ENCODE peak calls at places on chromosomes 5 and 9, in nine cellular contexts. B is iris pigment epithelial cell; W is activated naive CD4-positive, alpha-beta T cell; U is IMR-90; D is ACHN; F is WTC11; X is EH; M is stimulated activated CD4-positive, alpha-beta T cell treated with anti-CD3 and anti-CD28 coated beads, Interleukin-15, amount 100 ng/mL, for 24 hours; S is Calu3. O is an unnamed sample.

GRCh38 chr5:54306893-54307292 is 3.5 kb downstream of the ARL15 start:
- DNase-seq in B (no peak), W (no peak), U (no peak), D (no peak), F (no peak), X (no peak), M (no peak), S (no peak), O (no peak)

GRCh38 chr9:90053027-90053426 is 448.2 kb downstream of the GADD45G start:
- DNase-seq in B (no peak), W (no peak), U (no peak), D (no peak), F (peak; percentile 71), X (no peak), M (peak; percentile 53), S (no peak), O (no peak)

GRCh38 chr9:100111235-100111634 is 12.2 kb downstream of the INVS start:
- DNase-seq in B (peak; percentile 98), W (no peak), U (peak; percentile 98), D (peak; percentile 89), F (no peak), X (peak; percentile 99), M (no peak), S (no peak), O (peak; percentile 79)

GRCh38 chr5:157431544-157432200 is 28.3 kb upstream of the NIPAL4 start:
- DNase-seq in B (peak; percentile 71), W (no peak), U (peak; percentile 69), D (peak; percentile 63), F (no peak), X (peak; percentile 82), M (peak; percentile 27), S (peak; percentile 52), O (peak; percentile 82)

GRCh38 chr9:130444565-130445221 is at the start of gene ASS1:
- DNase-seq in B (no peak), W (no peak), U (no peak), D (peak; percentile 13), F (peak; percentile 82), X (peak; percentile 58), M (peak; percentile 76), S (peak; percentile 83), O (peak; percentile 24)

GRCh38 chr5:151186538-151186937 is 29.0 kb upstream of the ANXA6 start:
- DNase-seq in B (no peak), W (no peak), U (no peak), D (no peak), F (no peak), X (no peak), M (no peak), S (no peak), O (no peak)

GRCh38 chr9:77433675-77434445 is 214.3 kb downstream of the GNA14 start:
- DNase-seq in B (peak; percentile 78), W (peak; percentile 3), U (peak; percentile 74), D (peak; percentile 53), F (peak; percentile 66), X (peak; percentile 70), M (peak; percentile 61), S (peak; percentile 43), O (peak; percentile 73)

GRCh38 chr5:178526796-178527457 is 63.3 kb downstream of the COL23A1 start:
- DNase-seq in B (no peak), W (no peak), U (no peak), D (no peak), F (no peak), X (no peak), M (no peak), S (no peak), O (no peak)

GRCh38 chr5:39459091-39459490 is 34.3 kb upstream of the DAB2 start:
- DNase-seq in B (peak; percentile 53), W (no peak), U (peak; percentile 83), D (no peak), F (no peak), X (peak; percentile 83), M (no peak), S (no peak), O (no peak)

GRCh38 chr9:3809724-3810123 is 283.9 kb upstream of the RFX3 start:
- DNase-seq in B (no peak), W (no peak), U (peak; percentile 18), D (peak; percentile 93), F (no peak), X (peak; percentile 51), M (no peak), S (peak; percentile 20), O (no peak)

GRCh38 chr5:138520971-138521370 is 22.1 kb downstream of the ETF1 start:
- DNase-seq in B (no peak), W (no peak), U (no peak), D (no peak), F (no peak), X (no peak), M (no peak), S (no peak), O (no peak)

GRCh38 chr9:125103770-125104169 is 39.6 kb downstream of the SCAI start:
- DNase-seq in B (no peak), W (no peak), U (no peak), D (no peak), F (no peak), X (peak; percentile 23), M (no peak), S (no peak), O (no peak)

GRCh38 chr9:16112116-16112515 is 559.3 kb downstream of the CCDC171 start:
- DNase-seq in B (no peak), W (no peak), U (no peak), D (no peak), F (no peak), X (peak; percentile 25), M (no peak), S (no peak), O (no peak)

GRCh38 chr5:66306844-66307315 is 162.8 kb downstream of the SREK1 start:
- DNase-seq in B (no peak), W (no peak), U (no peak), D (no peak), F (no peak), X (no peak), M (no peak), S (no peak), O (no peak)

GRCh38 chr9:16871358-16872151 is 1.1 kb upstream of the BNC2 start:
- DNase-seq in B (peak; percentile 95), W (no peak), U (peak; percentile 88), D (peak; percentile 54), F (peak; percentile 63), X (peak; percentile 89), M (peak; percentile 9), S (peak; percentile 12), O (peak; percentile 34)

GRCh38 chr5:127934791-127935256 is 148.7 kb upstream of the SLC12A2 start:
- DNase-seq in B (peak; percentile 74), W (no peak), U (peak; percentile 63), D (peak; percentile 72), F (no peak), X (peak; percentile 63), M (no peak), S (peak; percentile 87), O (no peak)

GRCh38 chr5:27266184-27266583 is 227.8 kb upstream of the CDH9 start:
- DNase-seq in B (no peak), W (no peak), U (no peak), D (no peak), F (no peak), X (no peak), M (no peak), S (no peak), O (no peak)

GRCh38 chr9:3894764-3895163 is 369.0 kb upstream of the RFX3 start:
- DNase-seq in B (peak; percentile 87), W (no peak), U (peak; percentile 97), D (no peak), F (no peak), X (peak; percentile 94), M (no peak), S (no peak), O (no peak)

GRCh38 chr5:5419291-5420210 is 2.9 kb upstream of the ICE1 start:
- DNase-seq in B (peak; percentile 93), W (no peak), U (peak; percentile 92), D (peak; percentile 57), F (peak; percentile 19), X (peak; percentile 74), M (no peak), S (peak; percentile 4), O (peak; percentile 22)

GRCh38 chr9:78103971-78104433 is 72.4 kb upstream of the GNAQ start:
- DNase-seq in B (no peak), W (no peak), U (no peak), D (no peak), F (no peak), X (no peak), M (peak; percentile 41), S (no peak), O (peak; percentile 11)

GRCh38 chr9:15349892-15350761 is 43.1 kb upstream of the TTC39B start:
- DNase-seq in B (peak; percentile 32), W (peak; percentile 7), U (peak; percentile 18), D (peak; percentile 18), F (no peak), X (peak; percentile 55), M (peak; percentile 19), S (peak; percentile 29), O (no peak)

GRCh38 chr9:13503599-13503998 is 224.1 kb upstream of the MPDZ start:
- DNase-seq in B (no peak), W (no peak), U (no peak), D (no peak), F (no peak), X (no peak), M (no peak), S (no peak), O (no peak)

GRCh38 chr5:175214152-175214551 is 229.8 kb downstream of the DRD1 start:
- DNase-seq in B (peak; percentile 47), W (no peak), U (peak; percentile 97), D (peak; percentile 68), F (no peak), X (peak; percentile 86), M (no peak), S (no peak), O (no peak)

GRCh38 chr9:131946169-131946568 is 133.5 kb downstream of the MED27 start:
- DNase-seq in B (no peak), W (no peak), U (no peak), D (no peak), F (no peak), X (no peak), M (no peak), S (no peak), O (no peak)

GRCh38 chr9:130846487-130847305 is 11.6 kb downstream of the ABL1 start:
- DNase-seq in B (peak; percentile 80), W (no peak), U (peak; percentile 80), D (peak; percentile 78), F (no peak), X (peak; percentile 88), M (no peak), S (peak; percentile 28), O (peak; percentile 50)

GRCh38 chr5:38673671-38674071 is 117.2 kb upstream of the LIFR start:
- DNase-seq in B (peak; percentile 21), W (no peak), U (no peak), D (peak; percentile 19), F (peak; percentile 26), X (peak; percentile 9), M (no peak), S (no peak), O (no peak)

GRCh38 chr5:15384581-15384980 is 115.4 kb upstream of the FBXL7 start:
- DNase-seq in B (no peak), W (no peak), U (no peak), D (no peak), F (no peak), X (no peak), M (no peak), S (no peak), O (no peak)

GRCh38 chr5:369151-369939 is 47.8 kb downstream of the AHRR start:
- DNase-seq in B (no peak), W (no peak), U (peak; percentile 63), D (no peak), F (peak; percentile 12), X (no peak), M (peak; percentile 31), S (no peak), O (no peak)

GRCh38 chr5:61330341-61330878 is 1.6 kb upstream of the ZSWIM6 start:
- DNase-seq in B (peak; percentile 73), W (no peak), U (peak; percentile 45), D (peak; percentile 47), F (no peak), X (peak; percentile 66), M (no peak), S (no peak), O (peak; percentile 55)

GRCh38 chr5:94793113-94793815 is 174.8 kb downstream of the SLF1 start:
- DNase-seq in B (peak; percentile 93), W (no peak), U (peak; percentile 92), D (no peak), F (no peak), X (peak; percentile 84), M (peak; percentile 19), S (no peak), O (no peak)

GRCh38 chr9:99050292-99050911 is 54.5 kb upstream of the TGFBR1 start:
- DNase-seq in B (peak; percentile 69), W (no peak), U (peak; percentile 75), D (no peak), F (no peak), X (peak; percentile 75), M (no peak), S (no peak), O (no peak)

O was measured in midbrain.